ENCODE peak calls at places on chromosome 4, in nine cellular contexts. I is retinal pigment epithelial cell, W is A549, M is lower lobe of right lung, S is AG04450, F is fibroblast of the aortic adventitia, G is HCT116, L is lung, A is fibroblast of lung. U is an unnamed sample.

GRCh38 chr4:105474110-105474518 is 252 bp upstream of the PPA2 start:
- DNase-seq in M (peak), W (peak), F (peak), I (no peak), G (no peak), L (no peak), A (peak), S (peak), U (no peak)

GRCh38 chr4:173211838-173212237 is 43.2 kb downstream of the GALNT7 start:
- DNase-seq in W (peak), M (no peak), S (no peak), L (no peak), A (peak), F (peak), G (peak), I (peak), U (peak)

GRCh38 chr4:95212692-95213091 is 336.1 kb downstream of the UNC5C start:
- DNase-seq in S (no peak), I (no peak), M (no peak), G (no peak), W (no peak), F (no peak), A (no peak), L (no peak), U (no peak)

GRCh38 chr4:166735553-166735952 is 498.7 kb downstream of the SPOCK3 start:
- DNase-seq in F (no peak), S (no peak), W (no peak), A (no peak), M (no peak), I (no peak), L (no peak), G (no peak), U (no peak)

GRCh38 chr4:24067781-24068193 is 177.9 kb upstream of the PPARGC1A start:
- DNase-seq in F (peak), W (no peak), L (no peak), G (no peak), I (peak), S (peak), M (no peak), A (peak), U (peak)

GRCh38 chr4:166501941-166502382 is 628.9 kb downstream of the TLL1 start:
- DNase-seq in M (no peak), S (no peak), L (no peak), G (peak), F (peak), A (peak), W (peak), I (no peak), U (no peak)

GRCh38 chr4:26731342-26731741 is 129.3 kb upstream of the STIM2 start:
- DNase-seq in A (no peak), M (no peak), G (no peak), L (no peak), I (no peak), F (no peak), S (no peak), W (no peak), U (no peak)

GRCh38 chr4:84878090-84878489 is 88.4 kb downstream of the WDFY3 start:
- DNase-seq in A (peak), S (peak), L (no peak), M (no peak), F (peak), W (no peak), I (no peak), G (no peak), U (peak)

GRCh38 chr4:82811838-82812672 is 13.5 kb upstream of the SCD5 start:
- DNase-seq in W (no peak), I (no peak), G (no peak), F (no peak), S (no peak), A (peak), L (no peak), M (no peak), U (no peak)

DNA sequence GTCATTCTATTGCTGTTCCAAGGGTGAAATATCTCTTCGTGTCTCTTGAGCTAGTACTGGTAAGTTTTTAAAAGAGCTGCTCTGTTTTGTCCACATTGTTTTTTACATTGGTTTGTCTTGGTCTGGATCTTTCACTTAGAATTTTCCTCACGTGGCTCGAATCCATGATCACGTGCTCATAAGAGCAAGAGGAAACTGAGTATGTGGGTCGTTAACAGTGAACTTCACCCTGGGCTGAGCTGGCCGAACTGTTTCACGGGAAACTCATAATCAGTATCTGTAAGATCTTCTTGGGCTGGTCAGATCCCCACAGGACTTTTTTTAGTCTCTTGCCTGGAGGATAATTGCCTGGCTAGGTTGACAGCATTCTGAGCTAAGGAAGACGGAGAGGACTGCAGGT is 77.8 kb upstream of the HELT start:
- DNase-seq in A (no peak), L (no peak), I (no peak), S (no peak), M (no peak), W (no peak), G (no peak), F (no peak), U (no peak)
- H3K4me3 ChIP-seq in A (no peak), L (no peak), I (no peak), S (no peak), M (no peak), W (no peak), G (no peak), F (no peak), U (no peak)

GRCh38 chr4:185096032-185096653 is 46.9 kb upstream of the SLC25A4 start:
- DNase-seq in F (peak), G (peak), W (peak), M (no peak), L (no peak), A (peak), I (no peak), S (no peak), U (peak)
- TF ChIP-seq CTCF in F (peak), G (peak), W (peak), M (peak), L (no peak), A (peak), I (peak), S (peak), U (peak)

GRCh38 chr4:170012629-170012958 is 13.6 kb downstream of the MFAP3L start:
- DNase-seq in M (no peak), S (no peak), L (no peak), W (no peak), F (no peak), G (no peak), I (no peak), A (no peak), U (no peak)

GRCh38 chr4:170014359-170015008 is 11.7 kb downstream of the MFAP3L start:
- DNase-seq in G (no peak), I (peak), M (no peak), F (peak), A (no peak), L (no peak), S (no peak), W (no peak), U (no peak)

GRCh38 chr4:170011921-170012628 is 14.1 kb downstream of the MFAP3L start:
- DNase-seq in I (no peak), M (no peak), L (no peak), A (no peak), W (no peak), G (no peak), S (no peak), F (no peak), U (no peak)

GRCh38 chr4:170017252-170017651 is 8.9 kb downstream of the MFAP3L start:
- DNase-seq in M (no peak), W (no peak), I (no peak), G (no peak), A (no peak), S (no peak), F (no peak), L (no peak), U (no peak)

DNA sequence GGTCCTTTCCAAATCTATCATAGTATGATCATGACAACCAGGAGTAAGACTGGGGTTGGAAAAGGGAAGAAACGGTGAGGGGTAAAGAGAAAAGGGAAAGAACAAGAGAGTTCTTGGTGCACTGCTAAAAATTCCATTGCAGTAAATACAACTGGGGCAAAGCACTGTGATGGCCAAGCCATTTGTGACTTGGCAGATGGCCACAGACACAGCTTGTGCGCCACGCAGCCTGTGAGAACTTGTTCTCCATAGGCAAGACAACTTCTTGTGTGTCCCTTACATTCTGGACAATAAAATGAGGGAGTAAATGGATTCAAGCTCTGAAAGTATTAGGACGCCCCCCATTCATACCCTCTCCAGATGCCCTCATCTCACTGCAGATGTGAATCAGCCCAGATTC is 10.9 kb downstream of the MFAP3L start:
- DNase-seq in G (no peak), M (no peak), A (no peak), L (no peak), W (no peak), S (no peak), F (no peak), I (no peak), U (no peak)
- H3K4me3 ChIP-seq in G (no peak), M (no peak), A (no peak), L (no peak), W (no peak), S (no peak), F (no peak), I (no peak), U (no peak)

DNA sequence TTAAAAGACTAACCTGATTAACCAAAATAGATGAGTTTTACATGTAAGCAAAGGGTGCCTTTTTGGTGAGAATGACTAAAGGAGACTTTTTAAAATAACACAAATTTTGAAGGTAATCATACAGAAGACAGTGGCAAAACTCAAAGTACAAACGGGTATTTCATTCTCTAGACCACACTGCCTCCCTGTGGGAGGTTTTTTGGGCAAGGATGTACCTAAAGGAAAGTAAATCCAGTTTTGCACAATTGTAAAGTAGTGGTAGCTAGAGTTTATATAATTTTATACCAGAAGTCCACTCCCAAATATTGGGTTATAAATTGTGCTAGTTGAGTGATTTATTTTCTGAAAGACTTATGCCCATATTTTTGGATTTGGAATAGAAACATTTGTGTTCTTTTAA is 201.0 kb downstream of the PAPSS1 start:
- DNase-seq in M (no peak), I (peak), F (peak), S (no peak), A (peak), W (no peak), G (peak), L (no peak), U (no peak)
- TF ChIP-seq CTCF in M (peak), I (peak), F (peak), S (peak), A (peak), W (peak), G (peak), L (no peak), U (peak)